ENCODE peak calls at places on chromosomes 2 and 18, in six cellular contexts. E, Y, Q, W, V and B are unnamed samples.

GRCh38 chr18:60060578-60060977 is 160.8 kb downstream of the PMAIP1 start:
- DNase-seq in V (no peak), Q (no peak), Y (no peak), E (no peak), W (no peak), B (no peak)

GRCh38 chr2:106158871-106159270 is 35.2 kb downstream of the UXS1 start:
- DNase-seq in V (no peak), Y (no peak), Q (no peak), W (no peak), E (no peak), B (no peak)

GRCh38 chr2:226683926-226684562 is 115.6 kb downstream of the IRS1 start:
- DNase-seq in Y (no peak), Q (no peak), V (no peak), W (no peak), E (no peak), B (no peak)

GRCh38 chr2:157302492-157303099 is 23.0 kb downstream of the ERMN start:
- DNase-seq in W (no peak), E (no peak), V (no peak), Q (peak; percentile 8), Y (no peak), B (peak; percentile 31)

GRCh38 chr2:12728221-12728777 is 11.6 kb downstream of the TRIB2 start:
- DNase-seq in V (no peak), Q (no peak), Y (no peak), W (peak; percentile 55), E (no peak), B (no peak)

GRCh38 chr18:70377317-70377799 is 88.5 kb downstream of the SOCS6 start:
- DNase-seq in E (no peak), Y (no peak), Q (no peak), V (no peak), W (no peak), B (peak; percentile 8)

GRCh38 chr18:61736168-61736567 is 156.6 kb downstream of the RNF152 start:
- DNase-seq in E (no peak), Y (no peak), V (no peak), Q (no peak), W (no peak), B (no peak)

GRCh38 chr2:239269173-239269865 is 131.5 kb downstream of the HDAC4 start:
- DNase-seq in Y (peak; percentile 72), V (peak; percentile 54), Q (no peak), E (no peak), W (no peak), B (no peak)

GRCh38 chr2:50066858-50067257 is 912.5 kb upstream of the FSHR start:
- DNase-seq in Y (no peak), E (no peak), W (no peak), Q (no peak), V (no peak), B (no peak)

GRCh38 chr2:198657520-198658121 is 800.1 kb downstream of the SATB2 start:
- DNase-seq in Q (no peak), V (no peak), Y (no peak), E (peak; percentile 31), W (no peak), B (peak; percentile 23)

GRCh38 chr2:70855679-70856078 is 20.1 kb upstream of the CD207 start:
- DNase-seq in Q (no peak), Y (no peak), E (no peak), W (no peak), V (no peak), B (no peak)

GRCh38 chr2:176415156-176415870 is 146.1 kb downstream of the MTX2 start:
- DNase-seq in W (no peak), E (no peak), V (no peak), Q (no peak), Y (no peak), B (no peak)

GRCh38 chr2:16318474-16319195 is 347.0 kb downstream of the CYRIA start:
- DNase-seq in Y (no peak), E (no peak), W (no peak), Q (no peak), V (no peak), B (no peak)

GRCh38 chr2:16122556-16122955 is 182.2 kb downstream of the MYCN start:
- DNase-seq in E (no peak), Y (no peak), W (no peak), V (no peak), Q (no peak), B (no peak)

GRCh38 chr2:78147466-78147865 is 625.3 kb upstream of the LRRTM4 start:
- DNase-seq in V (no peak), Q (no peak), E (no peak), W (no peak), Y (no peak), B (no peak)

GRCh38 chr2:96116879-96117533 is 635 bp upstream of the ADRA2B start:
- DNase-seq in Q (peak; percentile 30), W (peak; percentile 53), E (peak; percentile 65), V (peak; percentile 80), Y (no peak), B (peak; percentile 79)

GRCh38 chr2:109246176-109246575 is 117.2 kb downstream of the SH3RF3 start:
- DNase-seq in E (no peak), Y (peak; percentile 61), V (no peak), Q (no peak), W (no peak), B (no peak)

GRCh38 chr2:109246616-109247015 is 117.6 kb downstream of the SH3RF3 start:
- DNase-seq in W (no peak), E (no peak), V (peak; percentile 48), Y (peak; percentile 59), Q (no peak), B (no peak)

GRCh38 chr2:109242654-109243331 is 113.8 kb downstream of the SH3RF3 start:
- DNase-seq in Q (no peak), E (no peak), W (no peak), V (peak; percentile 62), Y (peak; percentile 75), B (no peak)

GRCh38 chr2:109243526-109244425 is 114.8 kb downstream of the SH3RF3 start:
- DNase-seq in V (peak; percentile 48), E (no peak), Y (peak; percentile 38), W (no peak), Q (no peak), B (no peak)

GRCh38 chr2:109244750-109245382 is 115.9 kb downstream of the SH3RF3 start:
- DNase-seq in V (peak; percentile 37), W (no peak), E (no peak), Q (no peak), Y (peak; percentile 63), B (no peak)
- TF ChIP-seq CTCF in V (no peak), W (no peak), E (no peak), Q (no peak), Y (no peak), B (no peak)

GRCh38 chr2:64793701-64794100 is 140.0 kb upstream of the SERTAD2 start:
- DNase-seq in V (no peak), Q (no peak), Y (no peak), E (no peak), W (no peak), B (no peak)

GRCh38 chr2:64792995-64793639 is 139.4 kb upstream of the SERTAD2 start:
- DNase-seq in W (no peak), Y (no peak), Q (no peak), V (no peak), E (no peak), B (no peak)

GRCh38 chr2:64794426-64794995 is 140.8 kb upstream of the SERTAD2 start:
- DNase-seq in W (no peak), Y (no peak), E (no peak), Q (no peak), V (no peak), B (no peak)

GRCh38 chr2:64789466-64790320 is 136.0 kb upstream of the SERTAD2 start:
- DNase-seq in W (no peak), V (no peak), Y (no peak), E (no peak), Q (no peak), B (no peak)

DNA sequence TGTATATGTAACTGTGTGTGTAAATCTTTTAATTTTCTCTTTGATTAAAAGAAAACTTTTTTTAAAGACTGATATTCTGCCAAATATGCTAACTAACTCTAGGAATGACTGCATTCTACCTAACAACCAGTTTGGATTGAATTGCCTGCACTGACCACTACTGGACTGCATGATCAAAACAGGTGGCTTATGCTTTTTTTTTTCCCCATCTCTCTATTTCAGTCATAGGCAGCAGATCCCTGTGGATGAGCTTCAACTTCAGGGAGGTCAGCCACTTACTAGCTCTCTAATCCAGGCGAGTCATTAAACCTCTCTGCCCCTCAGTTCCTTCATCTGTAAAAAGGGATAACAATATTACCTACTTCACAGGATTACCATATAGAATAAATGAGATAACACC is 138.6 kb upstream of the SERTAD2 start:
- DNase-seq in V (no peak), Y (no peak), W (no peak), E (no peak), Q (no peak), B (no peak)
- TF ChIP-seq CTCF in V (no peak), Y (no peak), W (no peak), E (no peak), Q (no peak), B (no peak)

GRCh38 chr2:26513261-26513660 is 35.3 kb upstream of the OTOF start:
- DNase-seq in W (no peak), Q (no peak), Y (no peak), E (no peak), V (no peak), B (no peak)

GRCh38 chr2:26506279-26506678 is 28.4 kb upstream of the OTOF start:
- DNase-seq in E (no peak), V (no peak), Q (no peak), W (no peak), Y (no peak), B (no peak)

GRCh38 chr2:26511466-26511865 is 33.5 kb upstream of the OTOF start:
- DNase-seq in Y (no peak), V (no peak), E (no peak), W (no peak), Q (no peak), B (no peak)

GRCh38 chr2:26510344-26510973 is 32.5 kb upstream of the OTOF start:
- DNase-seq in Y (no peak), E (no peak), W (no peak), Q (no peak), V (no peak), B (no peak)

DNA sequence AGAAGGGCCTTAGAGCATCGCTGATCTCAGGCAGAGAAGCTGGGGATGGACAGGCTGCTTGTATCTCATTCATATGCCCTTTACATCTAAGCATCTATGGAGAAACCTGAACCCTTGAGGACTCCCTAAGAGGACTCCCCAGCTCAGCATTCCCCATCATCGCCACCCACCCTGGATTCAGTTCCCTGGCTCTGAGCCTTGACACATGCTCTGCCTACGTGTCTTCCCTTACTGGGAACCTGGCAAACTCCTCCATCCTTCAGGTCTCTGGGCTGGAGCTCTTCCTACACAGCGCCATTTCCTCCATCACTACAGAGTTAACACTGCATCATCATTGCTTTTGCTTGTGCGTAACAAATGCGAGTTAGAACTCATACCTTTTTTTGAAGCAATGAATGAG is 31.2 kb upstream of the OTOF start:
- DNase-seq in V (no peak), Y (no peak), E (no peak), Q (no peak), W (no peak), B (no peak)
- TF ChIP-seq CTCF in V (no peak), Y (no peak), E (no peak), Q (no peak), W (no peak), B (no peak)

DNA sequence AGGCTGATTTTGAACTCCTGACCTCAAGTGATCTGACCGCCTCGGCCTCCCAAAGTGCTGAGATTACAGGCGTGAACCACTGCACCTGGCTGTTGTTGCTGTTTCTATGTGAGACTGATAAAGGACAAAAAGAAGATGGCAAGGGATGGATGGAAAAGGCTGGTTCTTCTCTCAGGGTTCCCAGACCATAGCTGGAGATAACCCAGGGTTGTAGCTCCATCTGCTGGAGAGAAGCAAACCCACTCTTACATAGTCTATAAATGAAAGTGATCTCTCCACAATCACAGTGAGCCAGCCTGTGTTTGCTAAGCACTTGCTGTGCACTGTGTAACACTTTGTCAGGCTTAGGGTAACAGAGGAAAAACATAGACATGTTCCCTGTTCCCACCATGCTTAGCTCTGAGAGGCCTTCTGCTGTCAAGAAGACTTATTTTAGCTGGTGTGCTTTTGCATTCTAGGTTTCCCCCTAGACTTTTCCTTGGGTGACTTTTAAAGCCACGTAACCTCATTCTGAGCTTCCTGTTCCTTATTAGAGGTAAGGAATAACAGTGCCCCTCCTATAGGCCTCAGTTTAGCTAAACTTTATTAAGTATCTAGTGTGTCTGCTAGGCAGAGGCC is 49.7 kb downstream of the LIMS1 start:
- DNase-seq in Q (peak; percentile 85), V (no peak), E (peak; percentile 40), W (peak; percentile 19), Y (no peak), B (peak; percentile 48)
- TF ChIP-seq CTCF in Q (peak; percentile 73), V (peak; percentile 86), E (peak; percentile 49), W (peak; percentile 68), Y (peak; percentile 59), B (peak; percentile 76)